ENCODE peak calls at places on chromosomes 4 and X, in six cellular contexts. One of them, this sample, is unnamed.

GRCh38 chr4:87839309-87839946 is 6.7 kb downstream of the MEPE start:
- DNase-seq in lower lobe of right lung: no peak
- DNase-seq in A549: peak
- DNase-seq in IMR-90: peak
- DNase-seq in cardiac muscle cell: peak
- DNase-seq in upper lobe of right lung: no peak
- DNase-seq in this sample: no peak

GRCh38 chr4:141174457-141174856 is 41.2 kb upstream of the RNF150 start:
- DNase-seq in lower lobe of right lung: no peak
- DNase-seq in A549: no peak
- DNase-seq in IMR-90: no peak
- DNase-seq in cardiac muscle cell: no peak
- DNase-seq in upper lobe of right lung: no peak
- DNase-seq in this sample: no peak

GRCh38 chr4:123956204-123956603 is 559.6 kb downstream of the SPRY1 start:
- DNase-seq in lower lobe of right lung: no peak
- DNase-seq in A549: no peak
- DNase-seq in IMR-90: no peak
- DNase-seq in cardiac muscle cell: no peak
- DNase-seq in upper lobe of right lung: no peak
- DNase-seq in this sample: no peak

GRCh38 chrX:149641832-149642231 is 10.2 kb upstream of the TMEM185A start:
- DNase-seq in lower lobe of right lung: no peak
- DNase-seq in A549: no peak
- DNase-seq in IMR-90: no peak
- DNase-seq in cardiac muscle cell: no peak
- DNase-seq in upper lobe of right lung: no peak
- DNase-seq in this sample: no peak

GRCh38 chr4:6461301-6462165 is 10.9 kb downstream of the PPP2R2C start:
- DNase-seq in lower lobe of right lung: no peak
- DNase-seq in A549: no peak
- DNase-seq in IMR-90: peak
- DNase-seq in cardiac muscle cell: no peak
- DNase-seq in upper lobe of right lung: peak
- DNase-seq in this sample: no peak

GRCh38 chrX:68665502-68665901 is 18.0 kb downstream of the STARD8 start:
- DNase-seq in lower lobe of right lung: no peak
- DNase-seq in A549: no peak
- DNase-seq in IMR-90: no peak
- DNase-seq in cardiac muscle cell: no peak
- DNase-seq in upper lobe of right lung: no peak
- DNase-seq in this sample: no peak

GRCh38 chrX:69282893-69283690 is 117.8 kb upstream of the PJA1 start:
- DNase-seq in lower lobe of right lung: no peak
- DNase-seq in A549: no peak
- DNase-seq in IMR-90: no peak
- DNase-seq in cardiac muscle cell: no peak
- DNase-seq in upper lobe of right lung: no peak
- DNase-seq in this sample: no peak

GRCh38 chr4:159341486-159341885 is 238.6 kb downstream of the RAPGEF2 start:
- DNase-seq in lower lobe of right lung: no peak
- DNase-seq in A549: no peak
- DNase-seq in IMR-90: peak
- DNase-seq in cardiac muscle cell: peak
- DNase-seq in upper lobe of right lung: no peak
- DNase-seq in this sample: peak

GRCh38 chr4:870951-871350 is 45.0 kb upstream of the CPLX1 start:
- DNase-seq in lower lobe of right lung: no peak
- DNase-seq in A549: no peak
- DNase-seq in IMR-90: no peak
- DNase-seq in cardiac muscle cell: no peak
- DNase-seq in upper lobe of right lung: no peak
- DNase-seq in this sample: no peak

GRCh38 chr4:94578195-94578594 is 126.5 kb downstream of the PDLIM5 start:
- DNase-seq in lower lobe of right lung: no peak
- DNase-seq in A549: no peak
- DNase-seq in IMR-90: no peak
- DNase-seq in cardiac muscle cell: no peak
- DNase-seq in upper lobe of right lung: no peak
- DNase-seq in this sample: no peak

GRCh38 chr4:173362666-173363065 is 8.1 kb upstream of the SAP30 start:
- DNase-seq in lower lobe of right lung: no peak
- DNase-seq in A549: no peak
- DNase-seq in IMR-90: no peak
- DNase-seq in cardiac muscle cell: no peak
- DNase-seq in upper lobe of right lung: no peak
- DNase-seq in this sample: no peak

GRCh38 chr4:174539571-174539970 is 17.3 kb upstream of the HPGD start:
- DNase-seq in lower lobe of right lung: no peak
- DNase-seq in A549: no peak
- DNase-seq in IMR-90: no peak
- DNase-seq in cardiac muscle cell: no peak
- DNase-seq in upper lobe of right lung: no peak
- DNase-seq in this sample: no peak

GRCh38 chrX:77937291-77937690 is 26.8 kb downstream of the ATP7A start:
- DNase-seq in lower lobe of right lung: no peak
- DNase-seq in A549: peak
- DNase-seq in IMR-90: peak
- DNase-seq in cardiac muscle cell: peak
- DNase-seq in upper lobe of right lung: no peak
- DNase-seq in this sample: no peak

GRCh38 chr4:111689731-111690130 is 455.5 kb upstream of the FAM241A start:
- DNase-seq in lower lobe of right lung: no peak
- DNase-seq in A549: no peak
- DNase-seq in IMR-90: peak
- DNase-seq in cardiac muscle cell: no peak
- DNase-seq in upper lobe of right lung: no peak
- DNase-seq in this sample: no peak

GRCh38 chrX:55451990-55452824 is at the start of gene MAGEH1:
- DNase-seq in lower lobe of right lung: peak
- DNase-seq in A549: peak
- DNase-seq in IMR-90: peak
- DNase-seq in cardiac muscle cell: peak
- DNase-seq in upper lobe of right lung: peak
- DNase-seq in this sample: peak

GRCh38 chr4:35461931-35462659 is 782.2 kb downstream of the ARAP2 start:
- DNase-seq in lower lobe of right lung: no peak
- DNase-seq in A549: peak
- DNase-seq in IMR-90: no peak
- DNase-seq in cardiac muscle cell: no peak
- DNase-seq in upper lobe of right lung: peak
- DNase-seq in this sample: peak

GRCh38 chr4:158710814-158711213 is 12.4 kb downstream of the PPID start:
- DNase-seq in lower lobe of right lung: no peak
- DNase-seq in A549: peak
- DNase-seq in IMR-90: peak
- DNase-seq in cardiac muscle cell: peak
- DNase-seq in upper lobe of right lung: no peak
- DNase-seq in this sample: no peak

GRCh38 chrX:22097295-22097694 is 65.2 kb downstream of the PHEX start:
- DNase-seq in lower lobe of right lung: no peak
- DNase-seq in A549: peak
- DNase-seq in IMR-90: peak
- DNase-seq in cardiac muscle cell: peak
- DNase-seq in upper lobe of right lung: no peak
- DNase-seq in this sample: no peak

GRCh38 chr4:151035321-151035720 is 20.2 kb upstream of the LRBA start:
- DNase-seq in lower lobe of right lung: no peak
- DNase-seq in A549: no peak
- DNase-seq in IMR-90: no peak
- DNase-seq in cardiac muscle cell: no peak
- DNase-seq in upper lobe of right lung: no peak
- DNase-seq in this sample: no peak

GRCh38 chrX:25020391-25021131 is 4.8 kb upstream of the ARX start:
- DNase-seq in lower lobe of right lung: no peak
- DNase-seq in A549: no peak
- DNase-seq in IMR-90: no peak
- DNase-seq in cardiac muscle cell: peak
- DNase-seq in upper lobe of right lung: no peak
- DNase-seq in this sample: no peak

GRCh38 chr4:72383439-72383838 is 185.6 kb downstream of the ADAMTS3 start:
- DNase-seq in lower lobe of right lung: no peak
- DNase-seq in A549: no peak
- DNase-seq in IMR-90: peak
- DNase-seq in cardiac muscle cell: peak
- DNase-seq in upper lobe of right lung: no peak
- DNase-seq in this sample: no peak

GRCh38 chr4:11182586-11183357 is 245.9 kb downstream of the HS3ST1 start:
- DNase-seq in lower lobe of right lung: no peak
- DNase-seq in A549: no peak
- DNase-seq in IMR-90: peak
- DNase-seq in cardiac muscle cell: no peak
- DNase-seq in upper lobe of right lung: no peak
- DNase-seq in this sample: no peak

GRCh38 chr4:142598132-142598531 is 248.0 kb downstream of the INPP4B start:
- DNase-seq in lower lobe of right lung: no peak
- DNase-seq in A549: no peak
- DNase-seq in IMR-90: peak
- DNase-seq in cardiac muscle cell: no peak
- DNase-seq in upper lobe of right lung: no peak
- DNase-seq in this sample: no peak

GRCh38 chrX:8689473-8689872 is 42.5 kb downstream of the ANOS1 start:
- DNase-seq in lower lobe of right lung: no peak
- DNase-seq in A549: no peak
- DNase-seq in IMR-90: no peak
- DNase-seq in cardiac muscle cell: no peak
- DNase-seq in upper lobe of right lung: no peak
- DNase-seq in this sample: no peak

GRCh38 chrX:8679572-8679971 is 52.4 kb downstream of the ANOS1 start:
- DNase-seq in lower lobe of right lung: peak
- DNase-seq in A549: no peak
- DNase-seq in IMR-90: no peak
- DNase-seq in cardiac muscle cell: no peak
- DNase-seq in upper lobe of right lung: peak
- DNase-seq in this sample: no peak

GRCh38 chrX:8688776-8689175 is 43.2 kb downstream of the ANOS1 start:
- DNase-seq in lower lobe of right lung: no peak
- DNase-seq in A549: no peak
- DNase-seq in IMR-90: no peak
- DNase-seq in cardiac muscle cell: no peak
- DNase-seq in upper lobe of right lung: no peak
- DNase-seq in this sample: no peak

GRCh38 chrX:8684201-8684600 is 47.7 kb downstream of the ANOS1 start:
- DNase-seq in lower lobe of right lung: no peak
- DNase-seq in A549: no peak
- DNase-seq in IMR-90: no peak
- DNase-seq in cardiac muscle cell: no peak
- DNase-seq in upper lobe of right lung: no peak
- DNase-seq in this sample: no peak
- H3K4me3 ChIP-seq in lower lobe of right lung: no peak
- H3K4me3 ChIP-seq in A549: no peak
- H3K4me3 ChIP-seq in IMR-90: no peak
- H3K4me3 ChIP-seq in cardiac muscle cell: no peak
- H3K4me3 ChIP-seq in upper lobe of right lung: no peak
- H3K4me3 ChIP-seq in this sample: no peak

GRCh38 chr4:185803015-185803414 is 9.0 kb downstream of the SORBS2 start:
- DNase-seq in lower lobe of right lung: no peak
- DNase-seq in A549: no peak
- DNase-seq in IMR-90: no peak
- DNase-seq in cardiac muscle cell: peak
- DNase-seq in upper lobe of right lung: no peak
- DNase-seq in this sample: no peak

GRCh38 chr4:185801471-185801870 is 10.5 kb downstream of the SORBS2 start:
- DNase-seq in lower lobe of right lung: no peak
- DNase-seq in A549: no peak
- DNase-seq in IMR-90: peak
- DNase-seq in cardiac muscle cell: no peak
- DNase-seq in upper lobe of right lung: no peak
- DNase-seq in this sample: no peak

GRCh38 chr4:185797596-185797995 is 14.4 kb downstream of the SORBS2 start:
- DNase-seq in lower lobe of right lung: no peak
- DNase-seq in A549: no peak
- DNase-seq in IMR-90: no peak
- DNase-seq in cardiac muscle cell: no peak
- DNase-seq in upper lobe of right lung: no peak
- DNase-seq in this sample: no peak

GRCh38 chr4:185799442-185799841 is 12.6 kb downstream of the SORBS2 start:
- DNase-seq in lower lobe of right lung: no peak
- DNase-seq in A549: no peak
- DNase-seq in IMR-90: no peak
- DNase-seq in cardiac muscle cell: no peak
- DNase-seq in upper lobe of right lung: no peak
- DNase-seq in this sample: no peak

DNA sequence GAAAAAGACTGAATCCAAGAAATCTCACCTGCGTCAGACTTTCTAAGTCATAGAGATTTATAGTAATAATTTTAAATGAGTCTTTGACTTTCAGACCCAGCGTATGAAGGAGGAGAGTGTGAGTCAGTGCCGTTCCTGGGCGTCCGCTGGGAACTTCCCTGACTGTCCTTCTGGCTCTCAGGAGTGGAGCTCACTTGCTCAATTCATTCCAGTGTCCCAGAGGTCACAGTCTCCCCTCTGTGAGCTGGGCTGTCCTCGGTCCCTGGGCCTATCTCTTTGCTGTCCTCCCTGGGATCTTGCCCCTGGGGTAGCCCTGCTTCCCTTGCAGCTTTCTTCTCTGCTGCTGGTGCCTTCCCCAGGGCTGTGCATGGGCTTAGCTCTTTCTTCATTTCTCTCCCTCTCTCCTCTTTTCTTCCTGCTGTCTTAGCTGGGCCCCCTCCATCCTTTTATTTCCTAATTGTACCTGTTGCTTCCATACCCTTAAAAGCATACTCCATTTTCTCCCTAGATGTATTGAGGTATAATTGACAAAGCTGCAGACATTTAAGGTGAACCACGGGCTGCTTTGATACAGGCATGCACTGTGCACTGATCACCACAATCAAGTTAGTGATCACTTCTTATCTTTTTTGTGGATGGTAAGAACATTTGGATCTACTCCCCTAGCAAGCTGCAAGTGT is 11.6 kb downstream of the SORBS2 start:
- DNase-seq in lower lobe of right lung: no peak
- DNase-seq in A549: no peak
- DNase-seq in IMR-90: no peak
- DNase-seq in cardiac muscle cell: no peak
- DNase-seq in upper lobe of right lung: no peak
- DNase-seq in this sample: no peak
- H3K27ac ChIP-seq in lower lobe of right lung: no peak
- H3K27ac ChIP-seq in A549: no peak
- H3K27ac ChIP-seq in IMR-90: no peak
- H3K27ac ChIP-seq in cardiac muscle cell: peak
- H3K27ac ChIP-seq in upper lobe of right lung: no peak
- H3K27ac ChIP-seq in this sample: no peak

GRCh38 chr4:25637581-25638220 is 17.9 kb upstream of the SLC34A2 start:
- DNase-seq in lower lobe of right lung: peak
- DNase-seq in A549: no peak
- DNase-seq in IMR-90: no peak
- DNase-seq in cardiac muscle cell: no peak
- DNase-seq in upper lobe of right lung: peak
- DNase-seq in this sample: no peak
- TF ChIP-seq CTCF in lower lobe of right lung: no peak
- TF ChIP-seq CTCF in A549: no peak
- TF ChIP-seq CTCF in IMR-90: no peak
- TF ChIP-seq CTCF in cardiac muscle cell: no peak
- TF ChIP-seq CTCF in upper lobe of right lung: no peak
- TF ChIP-seq CTCF in this sample: no peak

DNA sequence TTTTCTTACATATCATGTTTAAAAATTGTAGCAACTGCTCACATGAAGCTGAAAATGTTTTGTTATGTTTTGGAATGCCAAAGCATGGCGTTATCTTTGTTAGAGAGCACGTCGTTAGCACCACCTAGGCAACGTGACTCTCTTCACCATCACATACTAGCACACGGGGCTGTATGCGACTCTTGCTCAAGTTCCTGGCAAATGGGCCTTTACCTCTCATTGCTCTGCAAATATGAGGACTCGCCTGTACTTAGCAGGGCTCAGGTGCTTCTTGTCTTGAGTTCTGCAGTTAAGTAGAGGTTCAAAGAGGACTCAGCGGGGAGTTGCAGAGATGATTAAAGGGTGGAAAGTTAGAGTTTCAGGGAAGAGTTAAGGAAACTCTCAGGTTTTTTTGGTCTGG is 59.4 kb downstream of the CLCN4 start:
- DNase-seq in lower lobe of right lung: no peak
- DNase-seq in A549: no peak
- DNase-seq in IMR-90: no peak
- DNase-seq in cardiac muscle cell: no peak
- DNase-seq in upper lobe of right lung: no peak
- DNase-seq in this sample: no peak
- H3K4me3 ChIP-seq in lower lobe of right lung: no peak
- H3K4me3 ChIP-seq in A549: no peak
- H3K4me3 ChIP-seq in IMR-90: no peak
- H3K4me3 ChIP-seq in cardiac muscle cell: no peak
- H3K4me3 ChIP-seq in upper lobe of right lung: no peak
- H3K4me3 ChIP-seq in this sample: no peak

This sample was measured in HL-60.